ENCODE peak calls at places on chromosomes 2 and 18, in five cellular contexts. K is IMR-90, U is mesenchymal stem cell, R is H1, M is mesendoderm. D is an unnamed sample.

GRCh38 chr2:231685349-231686191 is 22.8 kb upstream of the PTMA start:
- DNase-seq in M (peak; percentile 65), K (no peak), R (no peak), U (no peak), D (no peak)

GRCh38 chr2:235055891-235056516 is 104.2 kb downstream of the SH3BP4 start:
- DNase-seq in K (no peak), U (peak; percentile 46), M (peak; percentile 84), R (no peak), D (no peak)

GRCh38 chr2:9613291-9613690 is 17.5 kb downstream of the YWHAQ start:
- DNase-seq in M (no peak), U (peak; percentile 82), K (peak; percentile 91), R (no peak), D (no peak)

GRCh38 chr18:72819050-72819449 is 48.7 kb downstream of the NETO1 start:
- DNase-seq in M (no peak), K (no peak), R (no peak), U (no peak), D (no peak)

GRCh38 chr18:68035709-68036522 is 519.4 kb upstream of the DSEL start:
- DNase-seq in R (no peak), M (no peak), K (peak; percentile 48), U (peak; percentile 12), D (no peak)

GRCh38 chr2:88919087-88919738 is 227.7 kb downstream of the RPIA start:
- DNase-seq in K (peak; percentile 34), M (peak; percentile 28), R (no peak), U (no peak), D (no peak)

GRCh38 chr18:13405305-13406038 is 186.9 kb downstream of the LDLRAD4 start:
- DNase-seq in M (no peak), R (no peak), U (no peak), K (no peak), D (no peak)

GRCh38 chr2:240851078-240851861 is 17.4 kb upstream of the AGXT start:
- DNase-seq in R (peak; percentile 78), M (peak; percentile 85), K (peak; percentile 67), U (peak; percentile 73), D (peak; percentile 90)

GRCh38 chr2:226793615-226794014 is 6.0 kb downstream of the IRS1 start:
- DNase-seq in M (no peak), U (no peak), R (no peak), K (peak; percentile 18), D (no peak)

GRCh38 chr2:178819992-178820391 is 12.8 kb upstream of the TTN start:
- DNase-seq in M (no peak), R (no peak), U (no peak), K (no peak), D (no peak)

GRCh38 chr18:61589724-61590065 is 256.5 kb downstream of the CDH20 start:
- DNase-seq in K (peak; percentile 86), U (peak; percentile 82), R (no peak), M (no peak), D (no peak)

GRCh38 chr2:202161106-202161836 is 77.1 kb downstream of the SUMO1 start:
- DNase-seq in K (no peak), R (no peak), U (peak; percentile 27), M (no peak), D (no peak)

GRCh38 chr18:42174909-42175308 is 219.9 kb downstream of the PIK3C3 start:
- DNase-seq in K (no peak), M (peak; percentile 51), U (peak; percentile 44), R (no peak), D (peak; percentile 32)

GRCh38 chr2:43059183-43059897 is 167.1 kb downstream of the ZFP36L2 start:
- DNase-seq in R (no peak), M (no peak), U (peak; percentile 94), K (peak; percentile 98), D (no peak)

GRCh38 chr2:28394331-28394877 is 1.7 kb downstream of the FOSL2 start:
- DNase-seq in M (no peak), K (peak; percentile 71), R (no peak), U (peak; percentile 78), D (no peak)

GRCh38 chr2:122598784-122599183 is 843.3 kb downstream of the TSN start:
- DNase-seq in R (no peak), M (no peak), K (no peak), U (no peak), D (no peak)

GRCh38 chr2:147845608-147846002 is 776 bp downstream of the ACVR2A start:
- DNase-seq in K (peak; percentile 12), R (no peak), U (peak; percentile 30), M (no peak), D (no peak)

GRCh38 chr18:55096261-55097026 is 137.2 kb upstream of the CCDC68 start:
- DNase-seq in R (no peak), K (peak; percentile 72), M (peak; percentile 83), U (peak; percentile 73), D (peak; percentile 12)

GRCh38 chr2:27494284-27494943 is 586 bp downstream of the FNDC4 start:
- DNase-seq in K (peak; percentile 20), M (peak; percentile 38), U (peak; percentile 35), R (no peak), D (peak; percentile 29)

GRCh38 chr18:21012308-21012707 is 99.3 kb downstream of the ROCK1 start:
- DNase-seq in K (no peak), R (no peak), U (no peak), M (peak; percentile 19), D (no peak)

GRCh38 chr18:9401166-9401565 is 66.6 kb downstream of the TWSG1 start:
- DNase-seq in R (no peak), K (no peak), M (no peak), U (no peak), D (no peak)

GRCh38 chr2:219484343-219485200 is 14.1 kb upstream of the GMPPA start:
- DNase-seq in M (no peak), U (peak; percentile 32), R (no peak), K (no peak), D (no peak)

GRCh38 chr2:58427572-58428285 is 186.6 kb upstream of the FANCL start:
- DNase-seq in K (peak; percentile 15), U (peak; percentile 64), M (peak; percentile 84), R (no peak), D (peak; percentile 47)

DNA sequence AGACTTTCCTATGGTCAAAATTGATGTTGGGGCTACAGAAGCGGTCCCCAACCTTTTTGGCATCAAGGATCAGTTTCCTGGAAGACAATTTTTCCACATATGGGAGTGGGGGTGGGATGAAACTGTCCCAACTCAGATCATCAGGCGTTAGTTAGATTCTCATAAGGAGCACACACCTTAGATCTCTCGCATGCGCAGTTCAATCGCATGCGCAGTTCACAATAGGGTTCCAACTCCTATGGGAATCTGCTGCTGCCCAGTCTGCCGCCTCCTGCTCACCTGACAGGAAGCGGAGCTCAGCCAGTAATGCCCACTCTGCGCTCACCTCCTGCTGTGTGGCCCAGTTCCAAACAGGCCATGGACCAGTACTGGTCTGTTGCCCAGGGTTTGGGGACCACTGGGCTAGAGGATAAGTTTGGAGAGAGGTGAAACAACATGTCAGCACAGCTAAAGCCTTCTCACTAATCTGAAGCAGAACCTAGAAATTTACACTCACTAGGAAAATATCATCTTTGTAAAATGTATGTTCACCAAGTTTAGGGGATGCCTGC is 410.8 kb upstream of the ZNF804A start:
- DNase-seq in U (no peak), R (no peak), M (no peak), K (no peak), D (no peak)
- H2BK120ac ChIP-seq in U (no peak overlapping the region), R (no peak overlapping the region), M (no peak overlapping the region), K (no peak overlapping the region), D (no peak overlapping the region)

DNA sequence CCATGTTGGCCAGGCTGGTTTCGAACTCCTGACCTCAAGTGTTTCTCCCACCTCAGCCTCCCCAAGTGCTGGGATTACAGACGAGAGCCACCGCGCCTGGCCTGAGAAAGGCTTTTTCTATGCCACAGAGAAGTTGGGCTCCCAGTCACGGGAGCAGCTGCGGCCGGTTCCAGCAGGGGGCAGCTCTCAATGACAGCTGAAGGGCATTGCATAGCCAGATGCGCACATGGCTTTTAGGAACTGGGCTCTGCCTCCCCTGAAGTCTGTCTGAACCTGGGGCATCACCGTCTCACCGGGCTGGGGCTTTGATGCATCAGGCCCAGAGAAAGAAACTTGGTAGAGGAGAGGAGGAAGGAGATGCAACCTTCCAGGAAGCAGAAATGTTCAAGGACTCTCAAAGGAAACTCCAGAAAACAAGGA is 84.2 kb upstream of the LAPTM4A start:
- DNase-seq in M (peak; percentile 83), R (peak; percentile 63), U (peak; percentile 67), K (peak; percentile 61), D (peak; percentile 36)
- H3K4me3 ChIP-seq in M (no peak overlapping the region), R (no peak overlapping the region), U (no peak overlapping the region), K (no peak overlapping the region), D (no peak overlapping the region)

DNA sequence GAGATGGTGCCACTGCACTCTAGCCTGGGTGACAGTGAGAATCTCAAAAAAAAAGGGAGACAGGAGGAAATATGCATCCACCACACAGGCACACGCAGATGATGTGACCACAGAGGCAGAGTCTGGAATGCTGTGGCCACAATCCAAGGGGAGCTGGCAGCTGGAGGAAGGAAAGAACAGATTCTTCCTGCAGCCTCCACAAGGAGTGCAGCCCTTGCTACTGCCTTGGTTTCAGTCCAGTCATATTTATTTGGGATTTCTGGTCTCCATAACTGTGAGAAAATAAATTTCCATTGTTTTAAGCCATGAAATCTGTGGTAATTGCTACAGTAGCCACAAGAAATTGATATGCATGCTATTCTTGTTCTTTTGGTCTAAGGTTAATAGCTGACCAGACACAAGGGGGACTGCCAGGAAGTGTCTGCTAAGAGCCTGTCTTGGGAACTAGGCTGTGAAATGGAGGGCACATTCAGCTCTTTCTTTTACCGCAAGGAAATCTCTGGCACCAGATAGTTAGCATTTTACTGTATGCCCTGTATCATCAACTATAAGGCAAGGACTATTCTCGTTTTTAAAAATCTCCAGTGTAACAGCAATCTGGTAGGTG is 133.1 kb upstream of the SEC11C start:
- DNase-seq in M (no peak), R (no peak), K (no peak), U (peak; percentile 42), D (no peak)
- H2BK120ac ChIP-seq in M (no peak overlapping the region), R (no peak overlapping the region), K (no peak overlapping the region), U (peak overlapping the region; percentile 86), D (no peak overlapping the region)

GRCh38 chr2:47173986-47174730 is 19.1 kb upstream of the STPG4 start:
- DNase-seq in R (no peak), M (no peak), K (no peak), U (peak; percentile 44), D (no peak)

GRCh38 chr2:47174731-47175361 is 19.7 kb upstream of the STPG4 start:
- DNase-seq in R (no peak), U (peak; percentile 67), K (peak; percentile 62), M (peak; percentile 71), D (no peak)

GRCh38 chr2:47172922-47173695 is 18.0 kb upstream of the STPG4 start:
- DNase-seq in M (no peak), U (no peak), K (no peak), R (no peak), D (no peak)

GRCh38 chr2:47169784-47170183 is 14.7 kb upstream of the STPG4 start:
- DNase-seq in K (no peak), U (no peak), M (no peak), R (no peak), D (no peak)

DNA sequence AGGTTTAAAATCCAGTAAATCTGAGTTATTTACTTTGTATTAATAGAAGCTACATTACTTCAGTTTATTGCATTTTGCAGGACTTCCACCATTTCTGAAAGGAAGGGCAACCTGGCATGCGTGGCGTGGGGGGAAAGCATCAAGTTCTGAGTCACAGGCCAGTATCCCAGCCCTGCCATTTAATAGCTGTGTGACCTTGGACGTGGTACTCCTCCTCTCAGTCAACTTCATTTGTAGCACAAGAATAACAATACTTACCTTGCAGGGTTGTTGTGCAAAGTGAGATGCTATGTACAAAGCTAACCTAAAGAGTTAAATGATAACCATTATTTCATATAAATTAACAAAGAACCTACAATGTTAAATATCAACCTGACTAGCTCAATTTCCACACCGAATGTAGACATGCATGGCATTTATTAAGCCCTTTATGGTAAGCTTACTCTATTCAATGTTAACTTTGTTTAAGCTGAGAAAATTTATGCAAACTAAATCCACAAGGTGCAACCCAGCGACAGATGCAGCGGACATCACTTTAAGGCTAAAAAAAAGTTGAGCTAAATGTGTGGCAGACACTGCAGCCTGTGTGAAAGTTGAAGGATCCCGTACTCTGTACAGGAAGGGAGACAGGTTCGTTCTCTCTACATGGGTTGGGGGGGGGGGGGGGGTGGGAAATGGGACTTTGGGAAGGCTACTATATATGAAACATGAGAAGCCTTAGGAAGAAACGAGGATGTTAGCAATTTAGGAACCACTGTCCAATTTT is 17.2 kb upstream of the STPG4 start:
- DNase-seq in K (no peak), M (no peak), U (peak; percentile 49), R (no peak), D (no peak)
- H3K4me3 ChIP-seq in K (peak overlapping the region; percentile 89), M (no peak overlapping the region), U (peak overlapping the region; percentile 92), R (no peak overlapping the region), D (peak overlapping the region; percentile 92)